ENCODE peak calls at places on chromosomes 12 and 14, in four cellular contexts. P, W, J and L are unnamed samples.

GRCh38 chr12:92394895-92395294 is 249.2 kb upstream of the BTG1 start:
- DNase-seq in P (no peak), W (no peak), J (peak), L (no peak)

GRCh38 chr12:52056801-52057613 is 5.8 kb downstream of the NR4A1 start:
- DNase-seq in P (no peak), W (no peak), J (no peak), L (no peak)

GRCh38 chr14:69500096-69500495 is 15.6 kb downstream of the PLEKHD1 start:
- DNase-seq in P (no peak), W (no peak), J (no peak), L (no peak)

GRCh38 chr12:43884683-43885410 is 49.0 kb downstream of the TMEM117 start:
- DNase-seq in P (no peak), W (no peak), J (no peak), L (no peak)

GRCh38 chr14:50772361-50772760 is 58.6 kb downstream of the NIN start:
- DNase-seq in P (no peak), W (no peak), J (no peak), L (no peak)

GRCh38 chr14:97315790-97316189 is 518.6 kb downstream of the VRK1 start:
- DNase-seq in P (no peak), W (no peak), J (no peak), L (no peak)

GRCh38 chr14:70254476-70254961 is 65.8 kb upstream of the SLC8A3 start:
- DNase-seq in P (peak), W (peak), J (peak), L (peak)

GRCh38 chr14:91063119-91063518 is 2.7 kb upstream of the RPS6KA5 start:
- DNase-seq in P (peak), W (no peak), J (peak), L (no peak)

GRCh38 chr12:131035268-131035681 is 81.6 kb downstream of the ADGRD1 start:
- DNase-seq in P (no peak), W (no peak), J (no peak), L (no peak)

GRCh38 chr14:106843376-106843775 is 1317.0 kb downstream of the TMEM121 start:
- DNase-seq in P (no peak), W (no peak), J (no peak), L (no peak)

GRCh38 chr12:49730568-49731101 is 10.7 kb upstream of the TMBIM6 start:
- DNase-seq in P (no peak), W (no peak), J (peak), L (no peak)

GRCh38 chr12:32559434-32559833 is 119.7 kb upstream of the DNM1L start:
- DNase-seq in P (no peak), W (no peak), J (no peak), L (no peak)

GRCh38 chr12:27387473-27387872 is 54.8 kb downstream of the BMAL2 start:
- DNase-seq in P (no peak), W (no peak), J (no peak), L (no peak)
- TF ChIP-seq ELF4 in P (no peak), W (no peak), J (no peak), L (no peak)

GRCh38 chr12:40031965-40032364 is 73.9 kb downstream of the SLC2A13 start:
- DNase-seq in P (no peak), W (no peak), J (no peak), L (no peak)
- TF ChIP-seq ELF4 in P (no peak), W (no peak), J (no peak), L (no peak)

GRCh38 chr12:10554228-10554970 is 48.7 kb downstream of the EIF2S3B start:
- DNase-seq in P (no peak), W (no peak), J (no peak), L (no peak)
- TF ChIP-seq ELF4 in P (no peak), W (no peak), J (no peak), L (no peak)

GRCh38 chr14:104378636-104379225 is 200.8 kb upstream of the C14orf180 start:
- DNase-seq in P (no peak), W (no peak), J (no peak), L (no peak)

GRCh38 chr14:104374718-104375080 is 204.9 kb upstream of the C14orf180 start:
- DNase-seq in P (no peak), W (no peak), J (no peak), L (no peak)

GRCh38 chr14:104375551-104376201 is 203.9 kb upstream of the C14orf180 start:
- DNase-seq in P (no peak), W (no peak), J (no peak), L (no peak)

GRCh38 chr14:104376202-104377140 is 203.1 kb upstream of the C14orf180 start:
- DNase-seq in P (no peak), W (no peak), J (no peak), L (no peak)

DNA sequence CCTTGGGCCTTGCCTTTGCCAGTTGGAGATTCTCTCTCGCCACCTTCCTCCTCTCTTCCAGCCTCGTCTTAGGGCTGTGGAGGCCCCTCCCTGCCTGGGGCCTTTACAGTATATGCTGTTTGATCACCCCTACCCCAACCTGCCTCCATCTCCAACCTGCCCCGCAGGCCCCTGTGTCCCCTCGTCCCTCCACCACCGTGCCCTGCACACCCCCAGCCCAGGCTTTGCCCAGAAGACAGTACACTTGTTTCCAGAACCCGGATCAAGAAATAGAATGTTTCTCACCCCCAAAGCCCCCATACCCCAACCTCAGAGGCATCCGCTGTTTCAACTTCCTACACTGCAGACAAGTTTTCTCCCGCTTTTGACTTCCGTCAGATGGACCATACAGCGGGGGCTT is 202.3 kb upstream of the C14orf180 start:
- DNase-seq in P (no peak), W (no peak), J (no peak), L (no peak)
- TF ChIP-seq ELF4 in P (no peak), W (no peak), J (no peak), L (no peak)

GRCh38 chr12:101700299-101700820 is 2.9 kb downstream of the CHPT1 start:
- DNase-seq in P (no peak), W (no peak), J (peak), L (no peak)
- TF ChIP-seq ELF4 in P (no peak), W (no peak), J (no peak), L (no peak)

GRCh38 chr14:34931206-34931605 is 51.6 kb upstream of the SRP54 start:
- DNase-seq in P (no peak), W (no peak), J (no peak), L (no peak)
- TF ChIP-seq ELF4 in P (no peak), W (no peak), J (no peak), L (no peak)